ENCODE peak calls at places on chromosome 1, in eight cellular contexts. N, Y, O, M, T, R, V and S are unnamed samples.

GRCh38 chr1:55277377-55278130 is 62.4 kb upstream of the USP24 start:
- DNase-seq in Y (peak), M (peak), T (peak), R (peak), V (peak), O (peak), N (peak), S (peak)

GRCh38 chr1:218444173-218444572 is 99.0 kb downstream of the TGFB2 start:
- DNase-seq in T (no peak), Y (no peak), N (no peak), O (no peak), V (no peak), R (no peak), M (no peak), S (no peak)

GRCh38 chr1:167304165-167304564 is 83.5 kb downstream of the POU2F1 start:
- DNase-seq in V (no peak), R (no peak), Y (no peak), O (no peak), T (no peak), N (no peak), M (no peak), S (no peak)

GRCh38 chr1:150151291-150152181 is 1.8 kb downstream of the PLEKHO1 start:
- DNase-seq in O (no peak), Y (no peak), R (no peak), V (no peak), N (peak), T (no peak), M (no peak), S (no peak)

GRCh38 chr1:55007626-55008025 is 8.9 kb downstream of the BSND start:
- DNase-seq in Y (peak), M (no peak), O (no peak), V (peak), R (no peak), T (no peak), N (no peak), S (no peak)

GRCh38 chr1:115006191-115006590 is 23.4 kb upstream of the TSHB start:
- DNase-seq in R (no peak), O (no peak), Y (no peak), N (no peak), V (no peak), M (no peak), T (no peak), S (no peak)

GRCh38 chr1:164188507-164188906 is 370.5 kb upstream of the PBX1 start:
- DNase-seq in M (no peak), N (no peak), Y (no peak), O (no peak), T (no peak), V (no peak), R (no peak), S (no peak)

GRCh38 chr1:45843474-45843905 is 40.1 kb downstream of the MAST2 start:
- DNase-seq in V (peak), O (no peak), R (no peak), M (no peak), N (no peak), Y (no peak), T (no peak), S (peak)

GRCh38 chr1:192512426-192513125 is 63.0 kb upstream of the RGS1 start:
- DNase-seq in Y (no peak), T (no peak), O (peak), M (no peak), R (no peak), V (no peak), N (no peak), S (peak)

GRCh38 chr1:172275478-172275877 is 145.0 kb upstream of the C1orf105 start:
- DNase-seq in M (no peak), Y (no peak), V (no peak), N (no peak), T (no peak), R (no peak), O (no peak), S (no peak)

GRCh38 chr1:29524285-29525065 is 288.2 kb downstream of the PTPRU start:
- DNase-seq in V (no peak), O (no peak), Y (no peak), T (no peak), N (no peak), R (no peak), M (no peak), S (no peak)

GRCh38 chr1:20318971-20319370 is 28.3 kb downstream of the VWA5B1 start:
- DNase-seq in V (no peak), M (no peak), T (no peak), Y (no peak), N (no peak), R (no peak), O (no peak), S (no peak)

GRCh38 chr1:43293896-43294760 is 6.7 kb upstream of the TIE1 start:
- DNase-seq in M (no peak), R (no peak), T (peak), Y (peak), V (peak), O (no peak), N (no peak), S (peak)

GRCh38 chr1:82395450-82395849 is 594.7 kb downstream of the ADGRL2 start:
- DNase-seq in V (no peak), N (no peak), Y (no peak), R (no peak), M (no peak), T (no peak), O (no peak), S (no peak)

GRCh38 chr1:180778782-180779398 is 133.8 kb upstream of the KIAA1614 start:
- DNase-seq in R (no peak), O (no peak), Y (no peak), M (peak), N (no peak), T (no peak), V (no peak), S (no peak)

GRCh38 chr1:170267317-170267716 is 121.6 kb downstream of the NTMT2 start:
- DNase-seq in O (no peak), M (peak), T (no peak), N (no peak), Y (no peak), R (no peak), V (no peak), S (no peak)

GRCh38 chr1:231274119-231274825 is 33.3 kb downstream of the GNPAT start:
- DNase-seq in T (no peak), O (no peak), V (no peak), N (no peak), Y (no peak), R (no peak), M (no peak), S (no peak)

GRCh38 chr1:52288286-52288685 is 77.7 kb downstream of the CC2D1B start:
- DNase-seq in O (no peak), T (no peak), V (peak), M (no peak), Y (no peak), N (no peak), R (no peak), S (no peak)

GRCh38 chr1:14552246-14552970 is 46.1 kb upstream of the KAZN start:
- DNase-seq in N (no peak), V (no peak), R (no peak), M (no peak), Y (no peak), T (no peak), O (no peak), S (no peak)

GRCh38 chr1:66623812-66624211 is 89.9 kb downstream of the SGIP1 start:
- DNase-seq in V (peak), Y (peak), M (no peak), T (no peak), R (no peak), O (peak), N (no peak), S (peak)

GRCh38 chr1:31704261-31705079 is 653 bp upstream of the COL16A1 start:
- DNase-seq in N (no peak), R (no peak), M (no peak), T (no peak), V (peak), Y (no peak), O (peak), S (no peak)

GRCh38 chr1:175314300-175314699 is 121.7 kb upstream of the KIAA0040 start:
- DNase-seq in R (no peak), N (no peak), M (no peak), V (no peak), O (no peak), Y (no peak), T (peak), S (no peak)

GRCh38 chr1:224087358-224087757 is 26.6 kb upstream of the FBXO28 start:
- DNase-seq in V (no peak), T (no peak), M (no peak), Y (no peak), N (no peak), R (no peak), O (no peak), S (peak)

GRCh38 chr1:91872560-91873081 is 13.3 kb downstream of the TGFBR3 start:
- DNase-seq in M (no peak), Y (no peak), V (no peak), O (no peak), T (no peak), R (no peak), N (no peak), S (no peak)